ENCODE peak calls at places on chromosomes 2 and 18, in four cellular contexts. H, S, M and Q are unnamed samples.

GRCh38 chr2:101064868-101065549 is 62.9 kb downstream of the RPL31 start:
- DNase-seq in H (no peak), S (peak; percentile 24), M (no peak), Q (peak; percentile 67)

GRCh38 chr2:126729896-126730295 is 73.9 kb downstream of the GYPC start:
- DNase-seq in H (no peak), S (no peak), M (no peak), Q (no peak)

GRCh38 chr2:42369551-42370229 is 8.7 kb upstream of the COX7A2L start:
- DNase-seq in H (no peak), S (no peak), M (no peak), Q (no peak)

GRCh38 chr2:233288663-233289062 is 19.0 kb upstream of the SAG start:
- DNase-seq in H (no peak), S (no peak), M (no peak), Q (no peak)

GRCh38 chr2:239484571-239485355 is 83.9 kb upstream of the HDAC4 start:
- DNase-seq in H (no peak), S (no peak), M (no peak), Q (no peak)

GRCh38 chr2:187618813-187619212 is 64.6 kb upstream of the TFPI start:
- DNase-seq in H (no peak), S (no peak), M (no peak), Q (peak; percentile 30)

GRCh38 chr2:236380051-236380612 is 115.9 kb upstream of the ASB18 start:
- DNase-seq in H (no peak), S (no peak), M (no peak), Q (no peak)

GRCh38 chr2:109456776-109457175 is 157.0 kb downstream of the SEPTIN10 start:
- DNase-seq in H (no peak), S (peak; percentile 15), M (no peak), Q (no peak)

GRCh38 chr2:1561259-1561658 is 148.0 kb downstream of the TPO start:
- DNase-seq in H (no peak), S (no peak), M (no peak), Q (no peak)

GRCh38 chr2:30912056-30912455 is 104.8 kb upstream of the CAPN13 start:
- DNase-seq in H (no peak), S (peak; percentile 26), M (no peak), Q (no peak)

GRCh38 chr2:204825054-204825453 is 279.8 kb downstream of the PARD3B start:
- DNase-seq in H (no peak), S (no peak), M (no peak), Q (no peak)

GRCh38 chr2:230011617-230012016 is 57.1 kb downstream of the SLC16A14 start:
- DNase-seq in H (no peak), S (no peak), M (no peak), Q (peak; percentile 9)

GRCh38 chr2:110973275-110973674 is 147.4 kb upstream of the BCL2L11 start:
- DNase-seq in H (no peak), S (no peak), M (no peak), Q (no peak)

GRCh38 chr18:67919316-67919715 is 402.8 kb upstream of the DSEL start:
- DNase-seq in H (no peak), S (no peak), M (no peak), Q (no peak)

GRCh38 chr2:2222931-2223330 is 108.1 kb downstream of the MYT1L start:
- DNase-seq in H (no peak), S (no peak), M (no peak), Q (no peak)

GRCh38 chr2:96533292-96534073 is 3.1 kb upstream of the ARID5A start:
- DNase-seq in H (peak; percentile 95), S (peak; percentile 93), M (no peak), Q (peak; percentile 73)

GRCh38 chr2:99403084-99403483 is 65.9 kb downstream of the EIF5B start:
- DNase-seq in H (no peak), S (no peak), M (no peak), Q (no peak)

GRCh38 chr2:71609029-71609428 is 155.7 kb downstream of the DYSF start:
- DNase-seq in H (no peak), S (peak; percentile 72), M (no peak), Q (no peak)

GRCh38 chr2:46857871-46858696 is 57.5 kb downstream of the MCFD2 start:
- DNase-seq in H (no peak), S (no peak), M (no peak), Q (no peak)

GRCh38 chr2:195406886-195407603 is 250.0 kb upstream of the SLC39A10 start:
- DNase-seq in H (no peak), S (no peak), M (no peak), Q (no peak)

GRCh38 chr2:160044728-160045127 is 17.7 kb downstream of the PLA2R1 start:
- DNase-seq in H (no peak), S (no peak), M (no peak), Q (no peak)

GRCh38 chr2:231674587-231675334 is 33.6 kb upstream of the PTMA start:
- DNase-seq in H (peak; percentile 83), S (peak; percentile 84), M (peak; percentile 13), Q (peak; percentile 72)